ENCODE peak calls at places on chromosomes 11 and 22, in four cellular contexts. H is fibroblast of pulmonary artery, K is PC-9, U is bronchial epithelial cell. N is an unnamed sample.

GRCh38 chr22:17920145-17920605 is 104.2 kb downstream of the MICAL3 start:
- DNase-seq in H (peak), K (no peak), U (peak), N (no peak)

GRCh38 chr11:2397005-2397404 is 3.5 kb upstream of the TSSC4 start:
- DNase-seq in H (no peak), K (no peak), U (no peak), N (no peak)

GRCh38 chr22:16824718-16825687 is at the start of gene XKR3:
- DNase-seq in H (no peak), K (no peak), U (no peak), N (no peak)

GRCh38 chr11:73019448-73019847 is 122.7 kb downstream of the FCHSD2 start:
- DNase-seq in H (no peak), K (no peak), U (no peak), N (no peak)

GRCh38 chr11:92893276-92893675 is 76.2 kb upstream of the MTNR1B start:
- DNase-seq in H (no peak), K (no peak), U (peak), N (no peak)

GRCh38 chr11:41334007-41334933 is 125.2 kb downstream of the LRRC4C start:
- DNase-seq in H (no peak), K (no peak), U (no peak), N (no peak)

GRCh38 chr11:111455291-111456085 is 56.7 kb downstream of the BTG4 start:
- DNase-seq in H (no peak), K (no peak), U (no peak), N (no peak)

GRCh38 chr11:96095884-96096301 is 172.0 kb upstream of the MTMR2 start:
- DNase-seq in H (no peak), K (peak), U (peak), N (no peak)

GRCh38 chr11:83480251-83480650 is 194.1 kb upstream of the CCDC90B start:
- DNase-seq in H (peak), K (no peak), U (no peak), N (no peak)

GRCh38 chr11:112795142-112795815 is 165.9 kb upstream of the NCAM1 start:
- DNase-seq in H (peak), K (peak), U (peak), N (no peak)

GRCh38 chr22:50311606-50312351 is 4.3 kb upstream of the PLXNB2 start:
- DNase-seq in H (no peak), K (no peak), U (no peak), N (no peak)

GRCh38 chr11:123483465-123483864 is 53.4 kb downstream of the GRAMD1B start:
- DNase-seq in H (no peak), K (no peak), U (peak), N (no peak)

GRCh38 chr11:119470316-119471266 is 47.6 kb upstream of the THY1 start:
- DNase-seq in H (peak), K (peak), U (peak), N (peak)

GRCh38 chr11:17733261-17733660 is 1.3 kb upstream of the KCNC1 start:
- DNase-seq in H (no peak), K (no peak), U (no peak), N (no peak)

GRCh38 chr22:47663615-47664605 is 901.5 kb downstream of the TBC1D22A start:
- DNase-seq in H (no peak), K (no peak), U (no peak), N (no peak)

GRCh38 chr22:50177537-50178470 is 7.3 kb downstream of the PANX2 start:
- DNase-seq in H (no peak), K (no peak), U (no peak), N (no peak)

GRCh38 chr11:122723106-122723505 is 67.6 kb downstream of the UBASH3B start:
- DNase-seq in H (no peak), K (no peak), U (no peak), N (no peak)

GRCh38 chr11:63858628-63859550 is 20.0 kb downstream of the MARK2 start:
- DNase-seq in H (peak), K (no peak), U (no peak), N (no peak)

GRCh38 chr22:22938672-22939536 is 51.3 kb downstream of the IGLL5 start:
- DNase-seq in H (no peak), K (no peak), U (no peak), N (no peak)

GRCh38 chr11:118691926-118692830 is 12.7 kb upstream of the TREH start:
- DNase-seq in H (peak), K (no peak), U (peak), N (no peak)

GRCh38 chr11:23284626-23285025 is 424.4 kb upstream of the CCDC179 start:
- DNase-seq in H (peak), K (no peak), U (peak), N (no peak)

GRCh38 chr11:61303725-61304124 is 8.6 kb upstream of the VWCE start:
- DNase-seq in H (no peak), K (no peak), U (no peak), N (no peak)

GRCh38 chr11:134669796-134670195 is 257.8 kb upstream of the B3GAT1 start:
- DNase-seq in H (no peak), K (no peak), U (no peak), N (no peak)

GRCh38 chr22:32644252-32645100 is 157.0 kb upstream of the TIMP3 start:
- DNase-seq in H (peak), K (peak), U (peak), N (peak)

GRCh38 chr22:27274770-27275449 is 526.6 kb downstream of the MN1 start:
- DNase-seq in H (peak), K (no peak), U (no peak), N (no peak)

GRCh38 chr11:116144387-116144958 is 628.3 kb downstream of the BUD13 start:
- DNase-seq in H (no peak), K (no peak), U (no peak), N (no peak)

GRCh38 chr11:27973851-27974536 is 134.0 kb downstream of the KIF18A start:
- DNase-seq in H (no peak), K (no peak), U (no peak), N (no peak)

GRCh38 chr11:8682219-8683114 is at the start of the genes RPL27A and TRIM66:
- DNase-seq in H (peak), K (peak), U (peak), N (peak)

GRCh38 chr11:15107730-15108515 is 6.8 kb upstream of the INSC start:
- DNase-seq in H (no peak), K (no peak), U (peak), N (peak)

GRCh38 chr11:101128571-101129202 is 926 bp downstream of the PGR start:
- DNase-seq in H (no peak), K (no peak), U (no peak), N (no peak)

GRCh38 chr11:27281276-27281675 is 81.7 kb downstream of the CCDC34 start:
- DNase-seq in H (no peak), K (no peak), U (no peak), N (no peak)

GRCh38 chr11:80379620-80380278 is 938.9 kb upstream of the TENM4 start:
- DNase-seq in H (no peak), K (no peak), U (no peak), N (no peak)

GRCh38 chr11:39809833-39810232 is 1649.6 kb downstream of the LRRC4C start:
- DNase-seq in H (no peak), K (no peak), U (no peak), N (no peak)
- H3K4me3 ChIP-seq in H (no peak), K (no peak), U (no peak), N (no peak)

GRCh38 chr11:120703358-120704152 is 192.0 kb downstream of the GRIK4 start:
- DNase-seq in H (no peak), K (no peak), U (no peak), N (no peak)
- H3K4me3 ChIP-seq in H (no peak), K (no peak), U (no peak), N (no peak)

DNA sequence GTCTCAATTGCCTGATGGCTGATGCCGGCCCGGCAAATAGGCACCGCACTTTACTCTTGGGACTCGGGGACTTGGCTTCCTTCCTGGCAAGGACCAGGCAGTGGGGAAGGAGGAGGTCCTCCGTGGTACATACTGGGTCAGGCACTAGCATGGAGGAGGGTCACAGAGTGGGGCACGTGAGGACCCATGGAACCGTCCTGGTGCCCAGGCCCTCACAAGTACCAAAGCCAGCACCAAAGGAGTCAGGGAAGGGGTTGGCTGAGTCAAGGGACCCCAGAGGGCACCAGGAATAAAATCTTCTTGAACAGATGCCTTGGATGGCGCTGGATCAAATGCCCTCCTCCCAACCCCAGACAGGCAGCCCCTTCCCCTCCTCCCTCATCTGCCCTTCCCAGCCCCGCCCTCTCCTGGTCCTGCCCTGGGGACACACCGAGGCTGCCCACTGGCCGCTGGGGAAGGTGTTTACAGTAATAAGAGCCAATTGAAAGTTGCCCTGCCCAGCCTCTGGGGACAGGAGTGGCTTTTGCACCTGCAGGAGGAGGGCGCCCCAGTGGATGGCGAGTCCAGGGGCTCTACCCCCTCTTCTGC is 5.6 kb upstream of the CARNS1 start:
- DNase-seq in H (no peak), K (no peak), U (no peak), N (no peak)
- H3K4me3 ChIP-seq in H (no peak), K (no peak), U (no peak), N (no peak)

GRCh38 chr11:45332486-45332934 is 46.4 kb upstream of the SYT13 start:
- DNase-seq in H (peak), K (peak), U (no peak), N (peak)

GRCh38 chr11:45334410-45334809 is 48.3 kb upstream of the SYT13 start:
- DNase-seq in H (no peak), K (no peak), U (no peak), N (no peak)

GRCh38 chr11:45333506-45333971 is 47.4 kb upstream of the SYT13 start:
- DNase-seq in H (peak), K (no peak), U (peak), N (peak)

GRCh38 chr11:45331839-45332485 is 45.8 kb upstream of the SYT13 start:
- DNase-seq in H (no peak), K (no peak), U (peak), N (peak)

GRCh38 chr11:45333023-45333422 is 46.9 kb upstream of the SYT13 start:
- DNase-seq in H (peak), K (no peak), U (no peak), N (peak)
- H3K4me3 ChIP-seq in H (peak), K (no peak), U (no peak), N (no peak)

GRCh38 chr22:46612904-46613605 is 7.1 kb upstream of the GRAMD4 start:
- DNase-seq in H (no peak), K (no peak), U (no peak), N (no peak)
- H3K4me3 ChIP-seq in H (no peak), K (no peak), U (no peak), N (no peak)

DNA sequence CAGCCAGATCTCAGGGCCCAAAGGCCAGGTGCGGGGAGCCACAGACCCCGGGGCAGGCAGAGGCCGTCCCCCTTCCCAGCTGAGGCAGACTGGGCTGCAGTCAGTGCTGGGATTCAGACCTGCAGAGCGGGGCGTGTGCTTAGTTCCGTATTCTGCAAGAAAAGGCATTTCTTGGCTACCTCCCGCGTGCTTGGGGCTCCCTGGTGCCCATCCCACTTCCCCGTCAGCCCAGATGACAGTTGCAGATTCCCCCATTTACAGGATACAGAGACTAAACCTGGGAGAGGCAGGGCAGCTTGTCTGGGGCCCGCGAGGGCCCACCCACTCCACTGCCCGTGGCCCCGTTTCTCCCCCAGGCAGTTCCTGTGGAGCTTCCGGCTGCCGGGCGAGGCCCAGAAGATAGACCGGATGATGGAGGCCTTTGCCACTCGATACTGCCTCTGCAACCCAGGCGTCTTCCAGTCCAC is 18.3 kb downstream of the CYTH4 start:
- DNase-seq in H (no peak), K (no peak), U (no peak), N (no peak)
- H3K4me3 ChIP-seq in H (no peak), K (no peak), U (no peak), N (no peak)

DNA sequence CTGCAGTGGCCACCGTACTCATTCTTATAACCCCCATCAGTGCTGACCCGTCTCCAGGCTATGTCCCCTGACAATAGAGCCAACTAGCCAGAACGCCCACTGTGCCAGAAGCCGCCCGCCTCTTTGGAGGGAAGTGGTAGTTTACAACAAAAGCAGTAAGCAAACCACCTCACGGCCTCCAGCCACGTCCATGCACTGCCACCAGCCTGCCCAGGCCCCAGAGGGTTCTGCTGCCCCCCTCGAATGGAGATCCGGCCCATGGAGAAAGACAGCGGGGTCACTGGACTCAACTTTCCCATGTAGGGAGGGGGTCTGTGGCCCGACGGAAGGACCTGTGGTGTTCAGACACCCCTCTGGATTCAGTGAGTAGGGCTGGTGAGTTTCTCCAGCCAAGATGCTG is 340.3 kb downstream of the CTTN start:
- DNase-seq in H (no peak), K (no peak), U (no peak), N (no peak)
- H3K4me3 ChIP-seq in H (no peak), K (no peak), U (no peak), N (no peak)

DNA sequence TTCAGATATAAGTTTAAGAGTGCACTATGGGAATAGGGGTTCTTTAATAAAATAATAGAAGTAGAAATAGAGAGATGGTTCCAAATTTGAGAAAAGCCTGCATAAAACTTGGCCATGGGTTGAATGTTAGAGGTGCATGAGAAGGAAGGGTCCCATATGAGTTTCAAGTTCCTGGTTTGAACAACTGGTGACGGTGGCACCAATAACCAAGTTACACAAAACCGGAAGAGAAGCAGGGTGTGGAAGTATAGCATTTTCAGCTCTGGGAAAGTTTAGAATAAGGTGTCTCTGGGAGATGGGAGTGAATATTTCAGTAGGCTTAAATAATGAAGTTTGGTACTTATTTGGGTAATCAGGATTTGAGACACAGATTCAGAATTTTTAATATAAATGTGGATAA is 2.4 kb downstream of the CASP1 start:
- DNase-seq in H (no peak), K (no peak), U (no peak), N (no peak)
- H3K4me3 ChIP-seq in H (no peak), K (no peak), U (no peak), N (no peak)

DNA sequence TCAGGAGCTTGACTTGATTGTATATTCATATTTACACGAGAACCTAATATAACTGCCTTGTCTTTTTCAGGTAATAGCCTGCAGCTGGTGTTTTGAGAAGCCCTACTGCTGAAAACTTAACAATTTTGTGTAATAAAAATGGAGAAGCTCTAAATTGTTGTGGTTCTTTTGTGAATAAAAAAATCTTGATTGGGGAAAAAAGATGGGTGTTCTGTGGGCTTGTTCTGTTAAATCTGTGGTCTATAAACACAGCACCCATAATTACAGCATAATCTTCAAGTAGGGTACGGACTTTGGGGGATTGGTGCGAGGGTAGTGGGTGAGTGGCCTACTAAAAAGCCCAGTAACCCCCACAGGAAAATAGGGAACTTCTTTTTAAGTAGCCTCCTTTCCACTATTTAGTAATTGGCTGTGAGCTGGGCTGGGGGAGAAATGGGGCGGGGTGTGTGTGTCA is 7.5 kb downstream of the MALAT1 start:
- DNase-seq in H (no peak), K (no peak), U (no peak), N (no peak)
- H3K4me3 ChIP-seq in H (peak), K (peak), U (no peak), N (peak)

DNA sequence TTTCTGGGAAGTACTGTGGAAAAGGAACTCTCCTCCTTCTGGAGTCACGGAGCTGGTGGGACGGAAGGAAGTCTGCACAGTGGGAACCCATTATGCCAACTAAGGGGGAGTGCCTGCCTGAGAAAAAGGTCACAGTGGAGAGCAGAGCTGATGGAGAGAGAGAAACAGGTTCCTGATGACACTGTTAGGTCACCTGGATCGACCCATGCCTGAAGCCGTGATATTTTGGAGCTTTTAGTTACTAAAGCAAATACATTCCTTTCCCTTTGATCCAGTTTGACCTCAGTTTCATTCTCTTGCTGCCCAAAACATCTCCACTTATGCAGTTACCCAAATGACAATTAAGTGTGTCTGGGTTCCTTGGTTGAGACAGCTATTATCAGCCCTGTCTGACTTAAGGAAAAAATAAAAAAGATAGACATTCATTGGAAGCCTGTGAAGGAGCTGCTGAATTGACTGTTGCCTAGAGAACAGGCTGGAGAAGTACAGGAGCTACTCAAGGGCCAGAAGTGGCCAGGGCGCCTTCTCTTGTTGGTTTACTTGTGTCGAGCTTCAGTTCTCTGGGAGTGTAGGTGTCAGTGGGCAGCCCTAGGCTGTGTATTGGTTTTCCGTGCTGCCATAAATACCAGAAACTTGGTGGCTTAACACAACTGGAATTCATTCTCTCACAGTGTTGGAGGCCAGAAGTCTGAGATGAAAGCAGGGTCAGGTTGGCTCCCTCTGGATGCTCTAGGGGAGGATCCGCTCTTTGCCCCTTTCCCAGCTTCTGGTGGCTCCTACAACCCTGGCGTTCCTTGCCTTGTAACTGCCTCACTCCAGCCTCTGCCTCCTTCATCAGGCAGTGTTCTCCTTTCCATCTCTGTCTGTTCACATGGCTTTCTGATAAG is 13.6 kb downstream of the MRGPRD start:
- DNase-seq in H (no peak), K (no peak), U (no peak), N (peak)
- H3K4me3 ChIP-seq in H (no peak), K (no peak), U (no peak), N (no peak)